ENCODE peak calls at places on chromosomes 13 and 19, in four cellular contexts. U is H1, M is A549, Q is K562. V is an unnamed sample.

GRCh38 chr13:86825410-86825809 is 845.8 kb upstream of the SLITRK5 start:
- DNase-seq in U (no peak), M (no peak), Q (no peak), V (no peak)

GRCh38 chr13:98787173-98787572 is 34.7 kb upstream of the SLC15A1 start:
- DNase-seq in U (no peak), M (no peak), Q (no peak), V (no peak)

GRCh38 chr13:113668491-113668971 is 1.5 kb downstream of the GRK1 start:
- DNase-seq in U (no peak), M (no peak), Q (no peak), V (no peak)

GRCh38 chr19:24029941-24030636 is 56.9 kb upstream of the ZNF254 start:
- DNase-seq in U (no peak), M (no peak), Q (no peak), V (no peak)

GRCh38 chr13:40622246-40622645 is 44.2 kb downstream of the FOXO1 start:
- DNase-seq in U (no peak), M (no peak), Q (no peak), V (no peak)

GRCh38 chr13:41059466-41059865 is 1.8 kb upstream of the WBP4 start:
- DNase-seq in U (no peak), M (no peak), Q (no peak), V (peak; percentile 11)

GRCh38 chr13:102018716-102019115 is 383.1 kb downstream of the FGF14 start:
- DNase-seq in U (no peak), M (no peak), Q (no peak), V (no peak)

GRCh38 chr13:29791508-29791907 is 58.9 kb downstream of the UBL3 start:
- DNase-seq in U (no peak), M (no peak), Q (no peak), V (no peak)

GRCh38 chr13:50840327-50840726 is 3.2 kb downstream of the DLEU7 start:
- DNase-seq in U (no peak), M (no peak), Q (no peak), V (no peak)

DNA sequence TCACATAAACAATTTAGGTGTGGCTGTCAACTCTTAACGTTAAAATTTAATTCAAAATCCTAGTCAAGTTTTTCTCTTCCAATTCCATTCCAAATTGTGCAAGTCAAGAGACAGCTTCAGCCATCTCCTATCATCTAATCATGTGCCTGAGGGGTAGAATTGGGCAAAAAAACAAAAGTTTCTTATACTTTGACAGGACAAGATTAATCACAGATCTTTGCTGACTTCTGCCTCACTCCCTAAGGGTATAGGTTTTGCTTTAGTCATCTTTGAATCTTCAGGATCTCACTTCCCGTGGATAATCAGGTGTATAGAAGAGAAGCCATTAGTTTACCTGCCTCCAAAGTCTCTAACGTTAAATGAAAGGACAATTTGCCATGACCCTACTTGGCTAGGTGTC is 24.6 kb downstream of the RNF17 start:
- DNase-seq in U (no peak), M (no peak), Q (no peak), V (no peak)
- TF ChIP-seq RAD21 in U (no peak), M (no peak), Q (no peak), V (no peak)

DNA sequence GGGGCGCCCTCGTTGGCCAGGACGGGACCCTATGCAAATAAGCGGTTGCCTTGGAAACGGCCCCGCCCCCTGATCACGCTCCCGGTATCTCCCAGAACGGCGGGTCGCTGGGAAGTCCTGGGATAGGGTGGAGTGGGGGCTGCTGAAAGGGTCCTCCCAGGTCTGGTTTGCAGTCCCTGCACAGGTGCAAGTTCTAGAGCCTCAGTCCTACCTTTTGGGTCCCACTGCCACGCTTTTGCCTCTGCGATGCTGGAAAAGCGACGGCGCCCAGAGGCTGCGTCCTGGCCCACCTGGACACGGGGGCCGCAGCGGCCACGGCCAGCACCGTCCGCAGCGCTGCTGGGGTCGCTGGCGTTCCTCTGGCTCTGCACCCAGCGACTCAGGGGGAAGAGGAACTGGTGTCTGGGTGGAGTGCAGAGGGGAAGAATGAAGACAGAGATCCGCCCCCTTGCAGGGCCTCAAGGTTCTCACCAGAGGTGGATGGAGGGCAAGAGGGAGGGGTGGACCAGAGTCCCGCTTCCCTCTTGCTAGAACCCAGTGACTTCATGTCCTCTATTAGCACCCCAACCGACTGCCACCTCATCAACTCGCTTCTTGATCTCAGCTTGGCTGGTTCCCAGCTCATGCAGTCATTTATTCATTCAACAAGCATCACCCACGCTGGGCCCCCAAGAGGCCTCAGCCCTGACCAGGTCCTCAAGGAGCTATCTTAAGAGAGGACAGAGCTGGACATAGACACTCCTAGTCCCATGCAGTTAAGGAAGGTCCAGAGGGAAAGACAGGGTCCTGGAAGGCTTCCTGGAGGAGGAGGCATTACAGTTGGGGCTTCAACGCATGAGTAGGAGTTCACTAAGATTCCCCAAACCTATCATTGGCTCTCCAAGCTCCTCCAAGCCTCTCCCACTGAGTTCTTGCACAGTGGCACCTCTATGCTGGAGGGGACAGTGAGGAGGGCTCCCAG is at the start of gene LRRC25:
- DNase-seq in U (no peak), M (no peak), Q (peak; percentile 78), V (no peak)
- TF ChIP-seq RAD21 in U (no peak), M (no peak), Q (no peak), V (no peak)

GRCh38 chr19:11383706-11384048 is 437 bp downstream of the EPOR start:
- DNase-seq in U (no peak), M (no peak), Q (peak; percentile 25), V (no peak)

GRCh38 chr19:11381535-11382369 is 2.4 kb downstream of the EPOR start:
- DNase-seq in U (no peak), M (peak; percentile 83), Q (no peak), V (peak; percentile 88)

GRCh38 chr19:11380653-11381534 is 3.2 kb downstream of the EPOR start:
- DNase-seq in U (peak; percentile 93), M (peak; percentile 98), Q (peak; percentile 65), V (peak; percentile 93)

GRCh38 chr19:11384778-11385129 is 640 bp upstream of the EPOR start:
- DNase-seq in U (no peak), M (no peak), Q (no peak), V (no peak)

GRCh38 chr19:11382898-11383705 is 1.0 kb downstream of the EPOR start:
- DNase-seq in U (no peak), M (peak; percentile 44), Q (peak; percentile 88), V (no peak)
- TF ChIP-seq RAD21 in U (peak; percentile 54), M (peak; percentile 47), Q (peak; percentile 56), V (peak; percentile 31)

GRCh38 chr13:44026194-44026593 is 146.5 kb downstream of the LACC1 start:
- DNase-seq in U (no peak), M (no peak), Q (no peak), V (no peak)

GRCh38 chr13:44024496-44025155 is 144.9 kb downstream of the LACC1 start:
- DNase-seq in U (no peak), M (no peak), Q (no peak), V (no peak)

GRCh38 chr13:44021422-44021821 is 141.7 kb downstream of the LACC1 start:
- DNase-seq in U (no peak), M (no peak), Q (no peak), V (no peak)

GRCh38 chr13:44017756-44018309 is 138.1 kb downstream of the LACC1 start:
- DNase-seq in U (no peak), M (no peak), Q (no peak), V (no peak)

GRCh38 chr13:44022196-44022595 is 142.5 kb downstream of the LACC1 start:
- DNase-seq in U (no peak), M (no peak), Q (no peak), V (no peak)
- TF ChIP-seq RAD21 in U (no peak), M (no peak), Q (no peak), V (no peak)

V was measured in IMR-90.